ENCODE peak calls at places on chromosomes 13 and 19, in six cellular contexts. H is neural progenitor cell, J is hepatocyte, R is HCT116, I is SK-N-SH, X is GM23248. T is an unnamed sample.

GRCh38 chr19:29672933-29673336 is 7.7 kb downstream of the PLEKHF1 start:
- DNase-seq in H (no peak), X (no peak), R (no peak), I (no peak), J (no peak), T (peak; percentile 24)

GRCh38 chr13:31793246-31793645 is 53.9 kb downstream of the RXFP2 start:
- DNase-seq in J (no peak), R (no peak), X (peak; percentile 50), H (no peak), I (no peak), T (no peak)

GRCh38 chr13:43242040-43242439 is 218.7 kb downstream of the DNAJC15 start:
- DNase-seq in X (no peak), H (no peak), J (no peak), R (no peak), I (no peak), T (no peak)

GRCh38 chr19:55179570-55180484 is at the start of gene SYT5:
- DNase-seq in I (peak; percentile 86), H (peak; percentile 82), X (peak; percentile 59), R (no peak), J (peak; percentile 78), T (peak; percentile 29)

GRCh38 chr19:11091343-11092153 is 2.3 kb downstream of the LDLR start:
- DNase-seq in I (no peak), H (no peak), X (peak; percentile 98), R (peak; percentile 83), J (peak; percentile 79), T (no peak)

GRCh38 chr13:27011661-27012060 is 159.9 kb downstream of the USP12 start:
- DNase-seq in H (no peak), J (no peak), X (no peak), R (no peak), I (no peak), T (no peak)

GRCh38 chr13:63433546-63434150 is 2018.0 kb upstream of the PCDH20 start:
- DNase-seq in R (no peak), J (no peak), X (no peak), I (no peak), H (no peak), T (no peak)

GRCh38 chr19:48635263-48635965 is 1.8 kb downstream of the DBP start:
- DNase-seq in X (peak; percentile 75), I (peak; percentile 89), H (peak; percentile 90), R (no peak), J (peak; percentile 90), T (peak; percentile 86)

GRCh38 chr19:41965127-41965526 is 6.0 kb upstream of the RABAC1 start:
- DNase-seq in X (no peak), I (no peak), H (no peak), J (no peak), R (no peak), T (no peak)

GRCh38 chr19:42360787-42361544 is 29.1 kb downstream of the CNFN start:
- DNase-seq in I (peak; percentile 56), H (peak; percentile 80), R (no peak), J (no peak), X (no peak), T (peak; percentile 12)

GRCh38 chr19:2201473-2202148 is 34.5 kb downstream of the PLEKHJ1 start:
- DNase-seq in R (no peak), I (no peak), H (no peak), X (no peak), J (no peak), T (no peak)

DNA sequence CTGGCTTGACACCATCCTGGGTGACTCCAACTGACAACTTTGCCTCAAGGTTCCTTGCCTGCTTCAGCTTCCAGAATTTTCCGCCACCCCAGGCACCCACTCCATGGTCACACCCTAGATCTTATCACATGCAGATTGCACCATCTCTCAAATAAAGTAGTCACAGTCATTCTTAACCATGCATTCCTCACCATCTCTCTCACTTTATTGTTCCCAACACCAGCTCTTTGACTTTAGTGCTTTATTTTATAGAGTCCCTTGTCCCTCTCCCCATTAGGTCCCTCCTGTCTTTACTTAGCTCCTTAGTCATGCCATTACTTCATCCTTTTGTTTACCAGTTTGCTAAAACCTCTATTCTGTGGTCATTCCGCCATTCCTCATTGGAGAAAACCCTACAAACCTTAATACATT is 351.7 kb downstream of the SPRY2 start:
- DNase-seq in X (peak; percentile 78), H (no peak), I (no peak), R (no peak), J (peak; percentile 35), T (no peak)
- TF ChIP-seq EZH2phosphoT487 in X (no peak), H (no peak), I (no peak), R (no peak), J (no peak), T (no peak)

GRCh38 chr19:35755160-35755549 is 1.7 kb downstream of the HSPB6 start:
- DNase-seq in H (no peak), I (no peak), R (no peak), X (no peak), J (no peak), T (no peak)

GRCh38 chr19:35756373-35757230 is at the start of gene HSPB6:
- DNase-seq in X (peak; percentile 80), R (no peak), H (peak; percentile 49), J (peak; percentile 75), I (no peak), T (no peak)

GRCh38 chr19:35757231-35757748 is 461 bp upstream of the HSPB6 start:
- DNase-seq in H (peak; percentile 66), I (peak; percentile 70), J (peak; percentile 92), R (no peak), X (peak; percentile 93), T (no peak)

GRCh38 chr19:35754365-35755139 is 2.3 kb downstream of the HSPB6 start:
- DNase-seq in J (no peak), R (no peak), I (no peak), X (no peak), H (no peak), T (no peak)

DNA sequence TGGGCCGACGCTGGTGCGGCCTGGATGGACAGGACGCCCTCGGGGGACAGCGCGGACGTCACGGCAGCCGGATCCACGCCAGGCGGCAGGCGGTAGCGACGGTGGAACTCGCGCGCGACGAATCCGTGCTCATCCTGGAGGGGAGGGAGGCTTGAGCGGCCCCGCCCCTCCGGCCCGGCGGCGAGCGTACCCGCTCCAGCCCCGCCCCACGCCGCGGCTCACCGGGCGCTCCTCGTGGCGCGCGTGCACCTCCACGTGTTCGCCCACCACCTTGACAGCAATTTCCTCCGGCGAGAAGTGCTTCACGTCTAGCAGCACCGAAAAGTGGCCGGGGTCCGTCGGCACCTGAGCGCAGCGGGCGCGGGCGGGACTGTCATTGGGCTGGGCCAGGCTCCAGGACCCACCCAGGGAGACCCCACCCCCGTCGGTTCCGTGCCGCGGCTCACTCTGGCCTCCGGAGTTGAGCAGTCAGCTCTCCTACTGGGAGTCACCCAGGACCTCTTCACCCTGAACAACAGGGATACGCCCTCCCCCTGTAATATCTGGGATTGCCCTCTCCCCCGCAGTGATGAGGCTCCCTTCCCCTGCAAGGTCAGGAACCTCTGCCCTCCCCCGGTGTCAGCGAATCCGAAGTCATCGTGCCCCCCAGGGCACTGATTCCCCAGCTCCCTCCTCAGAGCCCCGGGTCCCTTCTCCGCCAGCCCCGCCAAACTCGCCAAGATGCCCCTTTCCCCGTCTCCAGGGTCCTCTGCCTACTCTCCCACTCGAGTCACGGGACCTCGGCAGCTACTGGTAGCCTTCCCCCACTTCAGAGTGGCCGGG is 1.1 kb downstream of the HSPB6 start:
- DNase-seq in I (no peak), H (peak; percentile 47), J (peak; percentile 70), R (no peak), X (peak; percentile 91), T (no peak)
- TF ChIP-seq EZH2phosphoT487 in I (no peak), H (peak; percentile 20), J (no peak), R (no peak), X (no peak), T (no peak)

GRCh38 chr13:48532473-48533206 is at the start of gene RCBTB2:
- DNase-seq in R (peak; percentile 91), X (peak; percentile 98), H (peak; percentile 99), J (peak; percentile 100), I (peak; percentile 99), T (peak; percentile 99)

GRCh38 chr13:48533207-48533499 is 273 bp upstream of the RCBTB2 start:
- DNase-seq in H (no peak), J (no peak), I (no peak), R (no peak), X (no peak), T (no peak)

GRCh38 chr13:48531416-48532145 is 1.3 kb downstream of the RCBTB2 start:
- DNase-seq in J (no peak), I (no peak), X (no peak), R (no peak), H (peak; percentile 11), T (peak; percentile 38)

GRCh38 chr13:48530833-48531232 is 2.0 kb downstream of the RCBTB2 start:
- DNase-seq in J (no peak), X (no peak), H (no peak), I (no peak), R (no peak), T (peak; percentile 61)

GRCh38 chr13:48532146-48532472 is 771 bp downstream of the RCBTB2 start:
- DNase-seq in J (peak; percentile 53), H (peak; percentile 63), X (peak; percentile 80), I (no peak), R (no peak), T (no peak)
- TF ChIP-seq EZH2phosphoT487 in J (no peak), H (no peak), X (no peak), I (no peak), R (no peak), T (no peak)

DNA sequence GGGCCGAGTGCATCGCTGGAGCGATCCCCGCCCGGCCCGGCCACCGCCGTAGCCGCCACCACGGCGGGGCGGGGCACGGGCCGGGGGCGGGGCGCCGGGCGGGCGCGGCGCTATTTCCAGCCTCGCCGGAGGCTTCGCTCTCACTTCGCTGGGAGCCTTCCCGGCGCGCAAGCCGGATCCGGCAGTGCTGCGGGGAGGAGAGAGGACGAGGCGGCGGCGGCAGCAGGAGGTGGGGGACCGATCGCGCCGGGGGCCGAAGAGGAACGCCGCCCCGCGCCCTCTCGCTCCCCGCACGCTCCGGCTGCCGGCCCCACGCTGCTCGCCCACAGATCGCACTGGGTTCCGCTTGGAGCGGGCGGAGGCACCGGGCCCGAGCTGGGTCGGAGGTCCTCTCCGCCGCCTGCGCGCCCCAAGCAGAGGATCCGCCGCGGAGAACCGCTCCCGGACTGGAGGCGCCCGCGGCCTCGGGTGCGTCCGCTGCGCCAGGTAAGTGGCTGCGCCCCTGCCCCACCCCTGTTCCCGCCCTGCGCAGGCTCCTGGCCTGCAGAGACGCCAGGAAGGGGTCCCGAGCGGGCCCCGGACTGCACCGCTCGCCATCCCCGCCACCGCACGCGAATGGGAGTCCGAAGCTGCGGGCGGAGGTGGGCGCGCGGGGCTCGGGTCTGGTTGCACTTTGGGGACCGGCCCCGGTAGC is at the start of gene CHST8:
- DNase-seq in I (peak; percentile 93), H (peak; percentile 92), J (peak; percentile 61), R (no peak), X (peak; percentile 69), T (no peak)
- TF ChIP-seq EZH2phosphoT487 in I (no peak), H (no peak), J (peak; percentile 37), R (no peak), X (no peak), T (no peak)

DNA sequence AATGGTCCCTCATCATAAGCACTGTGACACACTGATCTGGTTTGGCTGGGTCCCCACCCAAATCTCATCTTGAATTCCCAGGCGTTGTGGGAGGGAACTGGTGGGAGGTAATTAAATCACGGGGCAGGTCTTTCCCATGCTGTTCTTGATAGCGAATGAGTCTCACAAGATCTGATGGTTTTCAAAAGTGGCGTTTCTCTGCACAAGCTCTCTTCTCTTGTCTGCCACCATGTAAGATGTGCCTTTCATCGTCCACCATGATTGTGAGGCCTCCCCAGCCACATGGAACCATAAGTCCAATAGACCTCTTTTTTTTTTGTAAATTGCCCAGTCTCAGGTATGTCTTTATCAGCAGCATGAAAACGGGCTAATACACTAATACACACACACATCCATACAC is 6.9 kb upstream of the GPR4 start:
- DNase-seq in X (no peak), R (no peak), H (no peak), I (no peak), J (no peak), T (no peak)
- TF ChIP-seq EZH2phosphoT487 in X (no peak), R (no peak), H (no peak), I (no peak), J (no peak), T (no peak)

GRCh38 chr13:23450340-23451046 is 17.0 kb upstream of the SACS start:
- DNase-seq in R (no peak), X (no peak), I (peak; percentile 74), H (no peak), J (no peak), T (no peak)
- TF ChIP-seq EZH2phosphoT487 in R (no peak), X (no peak), I (no peak), H (no peak), J (no peak), T (no peak)

T was measured in OCI-LY7.